ENCODE peak calls at places on chromosome 2, in nine cellular contexts. B is activated CD8-positive, alpha-beta memory T cell treated with anti-CD3 and anti-CD28 coated beads for 24 hours; Z is MM.1S; P is GM03348; S is activated T-cell treated with anti-CD3 and anti-CD28 coated beads for 1 hour; W is AG09319; X is iris pigment epithelial cell; D is H7; V is NCI-H1930. N is an unnamed sample.

GRCh38 chr2:168934826-168935225 is 33.7 kb downstream of the G6PC2 start:
- DNase-seq in B (no peak), Z (no peak), P (peak), S (no peak), W (no peak), X (peak), D (no peak), V (no peak), N (no peak)

GRCh38 chr2:233029321-233029720 is 3.2 kb upstream of the NEU2 start:
- DNase-seq in B (no peak), Z (no peak), P (no peak), S (no peak), W (no peak), X (no peak), D (no peak), V (no peak), N (no peak)

GRCh38 chr2:55842009-55842408 is 81.6 kb downstream of the EFEMP1 start:
- DNase-seq in B (no peak), Z (no peak), P (peak), S (no peak), W (no peak), X (peak), D (no peak), V (no peak), N (no peak)

GRCh38 chr2:43406643-43407042 is 180.2 kb upstream of the ZFP36L2 start:
- DNase-seq in B (no peak), Z (no peak), P (no peak), S (no peak), W (no peak), X (no peak), D (no peak), V (no peak), N (no peak)

GRCh38 chr2:49335546-49335945 is 181.2 kb upstream of the FSHR start:
- DNase-seq in B (no peak), Z (no peak), P (no peak), S (no peak), W (no peak), X (no peak), D (no peak), V (no peak), N (no peak)

GRCh38 chr2:137659616-137660015 is 304.7 kb upstream of the HNMT start:
- DNase-seq in B (no peak), Z (no peak), P (peak), S (no peak), W (peak), X (no peak), D (no peak), V (no peak), N (no peak)

GRCh38 chr2:219595250-219595649 is 2.4 kb upstream of the STK11IP start:
- DNase-seq in B (no peak), Z (no peak), P (peak), S (no peak), W (no peak), X (peak), D (peak), V (no peak), N (no peak)

GRCh38 chr2:238125127-238125885 is 13.2 kb upstream of the KLHL30 start:
- DNase-seq in B (no peak), Z (no peak), P (no peak), S (no peak), W (no peak), X (no peak), D (no peak), V (no peak), N (no peak)

N was measured in WTC11.